ENCODE peak calls at places on chromosomes 3 and 15, in seven cellular contexts. Z is tibial nerve, W is IMR-90, I is dorsolateral prefrontal cortex, U is heart right ventricle, S is testis, B is tibial artery. Q is an unnamed sample.

GRCh38 chr3:122728186-122728585 is 47.5 kb downstream of the PARP14 start:
- DNase-seq in S (no peak), U (no peak), B (no peak), W (no peak), I (no peak), Z (no peak), Q (no peak)

GRCh38 chr15:94743668-94744067 is 512.3 kb downstream of the MCTP2 start:
- DNase-seq in I (no peak), U (no peak), S (no peak), W (no peak), Z (no peak), B (no peak), Q (no peak)

GRCh38 chr3:66483006-66483928 is 17.6 kb downstream of the LRIG1 start:
- DNase-seq in I (peak; percentile 87), U (peak; percentile 84), B (peak; percentile 89), W (peak; percentile 73), Z (peak; percentile 47), S (peak; percentile 71), Q (peak; percentile 59)

GRCh38 chr3:190860531-190860930 is 2.0 kb downstream of the GMNC start:
- DNase-seq in Z (no peak), S (no peak), W (no peak), B (no peak), U (no peak), I (no peak), Q (no peak)

GRCh38 chr15:70299931-70300858 is 202.5 kb upstream of the TLE3 start:
- DNase-seq in B (no peak), I (no peak), W (no peak), Z (no peak), S (no peak), U (no peak), Q (no peak)

GRCh38 chr3:40741729-40742128 is 217.0 kb downstream of the ZNF621 start:
- DNase-seq in S (peak; percentile 33), B (peak; percentile 31), U (peak; percentile 73), Z (no peak), I (no peak), W (peak; percentile 1), Q (no peak)

GRCh38 chr3:183560607-183561006 is 5.1 kb upstream of the KLHL6 start:
- DNase-seq in I (no peak), W (no peak), Z (no peak), S (no peak), U (no peak), B (no peak), Q (no peak)

GRCh38 chr3:38583688-38584087 is 65.8 kb downstream of the SCN5A start:
- DNase-seq in Z (no peak), I (no peak), S (peak; percentile 1), B (peak; percentile 7), U (no peak), W (no peak), Q (no peak)

GRCh38 chr3:43445820-43446219 is 159.5 kb downstream of the SNRK start:
- DNase-seq in Z (no peak), I (no peak), U (no peak), S (no peak), W (no peak), B (no peak), Q (no peak)

GRCh38 chr15:71115567-71116351 is 488 bp downstream of the THSD4 start:
- DNase-seq in Z (no peak), U (peak; percentile 24), I (peak; percentile 45), W (peak; percentile 58), S (peak; percentile 63), B (peak; percentile 41), Q (no peak)

GRCh38 chr15:79243723-79244122 is 38.8 kb upstream of the ANKRD34C start:
- DNase-seq in S (no peak), Z (no peak), U (peak; percentile 66), I (no peak), B (no peak), W (no peak), Q (no peak)

GRCh38 chr3:107969994-107970896 is 120.6 kb downstream of the CD47 start:
- DNase-seq in B (no peak), U (peak; percentile 24), S (no peak), I (no peak), Z (no peak), W (peak; percentile 16), Q (peak; percentile 26)

GRCh38 chr3:196163687-196164493 is 47.3 kb downstream of the ZDHHC19 start:
- DNase-seq in S (no peak), I (no peak), Z (peak; percentile 26), B (no peak), U (peak; percentile 31), W (no peak), Q (no peak)

GRCh38 chr3:196159526-196159925 is 51.7 kb downstream of the ZDHHC19 start:
- DNase-seq in I (no peak), W (no peak), B (no peak), Z (no peak), S (no peak), U (no peak), Q (no peak)

GRCh38 chr3:196162679-196163078 is 48.5 kb downstream of the ZDHHC19 start:
- DNase-seq in S (no peak), B (no peak), W (no peak), Z (no peak), U (no peak), I (no peak), Q (no peak)

GRCh38 chr3:196163212-196163611 is 48.0 kb downstream of the ZDHHC19 start:
- DNase-seq in Z (no peak), U (no peak), S (no peak), I (no peak), B (no peak), W (no peak), Q (no peak)

DNA sequence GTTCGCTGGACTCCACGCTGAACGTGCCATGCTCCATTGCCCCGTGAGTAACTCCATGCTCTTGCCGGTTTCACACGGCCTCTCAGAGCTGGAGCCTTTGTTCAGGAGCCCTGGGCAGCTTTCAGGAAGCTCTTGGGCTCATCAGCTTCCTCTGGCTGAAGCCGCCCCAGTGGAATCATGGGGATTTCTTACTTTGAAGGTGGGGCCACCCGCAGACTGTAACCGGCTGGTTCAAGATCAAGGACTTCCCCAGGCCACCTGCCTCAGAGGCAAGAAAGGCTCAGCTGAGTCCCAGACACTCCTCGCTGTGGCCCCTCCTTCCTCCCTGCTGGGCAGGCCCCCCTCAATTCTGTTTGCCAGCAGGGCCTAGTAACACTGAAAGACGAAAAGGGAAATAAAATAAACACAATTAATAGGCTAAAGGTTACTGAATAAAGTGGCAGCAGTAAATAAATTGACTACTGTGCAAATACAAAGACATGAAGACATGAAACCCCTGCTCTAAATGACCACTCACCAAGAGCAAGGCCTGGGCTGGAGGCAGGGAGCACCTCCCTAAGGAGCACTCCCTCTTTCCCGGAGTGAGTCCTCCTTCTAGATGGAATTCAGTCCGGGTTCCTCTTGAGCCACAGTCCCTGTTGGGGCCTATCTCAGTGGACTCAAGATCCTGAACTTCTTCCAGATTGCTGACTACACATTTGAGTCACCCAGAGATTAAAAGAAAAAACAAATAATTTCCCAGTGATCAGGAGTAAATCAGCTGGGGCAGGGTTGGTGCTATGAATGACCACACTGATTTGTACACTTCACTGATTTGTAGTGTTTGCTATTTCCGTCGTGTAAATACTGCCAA is 51.0 kb downstream of the ZDHHC19 start:
- DNase-seq in I (no peak), W (peak; percentile 93), S (no peak), U (no peak), B (peak; percentile 34), Z (no peak), Q (no peak)
- H3K27ac ChIP-seq in I (no peak overlapping the region), W (peak overlapping the region; percentile 45), S (no peak overlapping the region), U (no peak overlapping the region), B (no peak overlapping the region), Z (no peak overlapping the region), Q (no peak overlapping the region)

GRCh38 chr3:48086736-48087470 is 70.7 kb upstream of the MAP4 start:
- DNase-seq in S (no peak), Z (no peak), W (peak; percentile 89), U (no peak), I (no peak), B (no peak), Q (no peak)

GRCh38 chr3:48084170-48084569 is 68.0 kb upstream of the MAP4 start:
- DNase-seq in W (no peak), U (no peak), B (no peak), S (no peak), Z (no peak), I (no peak), Q (no peak)

GRCh38 chr3:48088056-48088748 is 72.0 kb upstream of the MAP4 start:
- DNase-seq in U (peak; percentile 36), I (no peak), S (peak; percentile 37), Z (no peak), W (no peak), B (peak; percentile 31), Q (no peak)

GRCh38 chr3:48082580-48083187 is 66.5 kb upstream of the MAP4 start:
- DNase-seq in Z (no peak), U (no peak), I (no peak), B (no peak), W (no peak), S (no peak), Q (no peak)

GRCh38 chr3:48084929-48085328 is 68.7 kb upstream of the MAP4 start:
- DNase-seq in B (no peak), I (no peak), Z (no peak), S (no peak), W (no peak), U (no peak), Q (no peak)
- H3K27ac ChIP-seq in B (peak overlapping the region; percentile 99), I (no peak overlapping the region), Z (no peak overlapping the region), S (peak overlapping the region; percentile 61), W (no peak overlapping the region), U (peak overlapping the region; percentile 99), Q (peak overlapping the region; percentile 100)

DNA sequence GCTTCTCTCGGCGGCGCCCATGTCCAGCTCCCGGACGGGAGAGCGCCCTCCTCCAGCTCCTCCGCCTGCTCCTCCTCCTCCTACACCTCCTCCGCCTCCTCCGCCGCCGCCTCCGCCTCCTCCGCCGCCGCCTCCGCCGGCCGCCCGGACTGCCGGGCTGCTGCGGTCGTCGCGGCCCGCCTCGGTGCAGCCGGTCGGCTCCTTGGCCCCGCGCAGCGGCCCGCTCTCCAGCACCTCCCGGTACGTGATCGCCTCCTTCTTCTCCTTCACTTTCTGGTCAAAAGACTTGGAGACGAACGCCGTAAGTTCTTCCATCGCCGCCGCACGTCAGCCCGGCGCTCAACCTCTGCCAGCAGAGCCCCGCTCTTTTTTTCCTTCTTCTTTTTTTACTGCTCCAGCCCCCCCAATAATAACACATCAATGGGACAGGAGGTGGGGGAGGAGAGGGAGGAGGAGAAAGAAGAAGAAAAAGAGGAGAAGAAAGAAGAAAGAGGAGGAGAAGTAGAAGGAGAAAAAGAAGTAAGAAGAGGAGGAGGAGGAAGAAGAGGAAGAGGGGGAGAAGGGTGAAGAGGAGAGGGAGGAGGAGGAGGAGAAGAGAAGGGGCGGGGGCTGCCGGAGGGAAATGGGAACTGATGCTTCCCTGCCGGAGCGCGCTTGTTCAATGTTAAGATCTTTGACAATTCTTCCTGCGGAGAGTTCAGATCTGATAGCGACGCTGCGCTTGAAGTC is at the start of gene SHOX2:
- DNase-seq in B (peak; percentile 68), W (peak; percentile 46), S (peak; percentile 46), I (no peak), Z (peak; percentile 39), U (peak; percentile 19), Q (no peak)
- H3K27ac ChIP-seq in B (peak within 1 kb of the TSS; percentile 93), W (no peak within 1 kb of the TSS), S (no peak within 1 kb of the TSS), I (no peak within 1 kb of the TSS), Z (peak within 1 kb of the TSS; percentile 35), U (peak within 1 kb of the TSS; percentile 16), Q (no peak within 1 kb of the TSS)

DNA sequence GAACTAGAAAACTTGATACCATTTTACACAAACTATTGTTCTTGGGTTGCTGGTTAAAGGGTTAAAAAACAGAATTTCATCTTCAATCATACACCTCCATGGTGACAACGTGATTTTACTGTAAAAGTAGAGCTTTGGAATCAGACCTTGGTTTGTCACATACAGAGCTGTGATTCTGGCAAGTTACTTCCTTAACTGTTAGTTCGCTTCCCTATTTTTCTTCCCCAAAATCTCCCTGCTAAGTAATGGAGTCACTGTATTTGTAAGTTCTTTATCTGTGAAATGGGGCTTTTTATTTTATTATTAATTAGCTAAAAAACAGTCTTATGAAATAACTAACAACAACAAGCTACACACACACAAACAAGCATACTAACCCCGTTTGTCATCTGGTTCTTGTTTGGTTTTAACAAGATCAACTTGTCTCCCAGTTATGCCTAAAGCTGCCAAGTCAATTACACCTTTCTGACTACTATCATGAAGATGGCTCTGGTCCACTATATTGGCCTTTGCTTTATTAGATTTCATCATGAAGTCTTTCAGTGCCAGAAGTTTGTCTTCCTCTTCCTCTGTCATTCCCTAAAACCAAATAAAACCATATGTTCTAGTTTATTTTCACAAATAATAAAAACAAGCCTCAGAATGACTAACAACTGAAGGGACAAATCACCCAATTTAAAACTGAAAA is 38.6 kb downstream of the PIK3R4 start:
- DNase-seq in S (no peak), I (no peak), U (no peak), B (no peak), W (no peak), Z (no peak), Q (no peak)
- H3K27ac ChIP-seq in S (no peak overlapping the region), I (no peak overlapping the region), U (no peak overlapping the region), B (no peak overlapping the region), W (no peak overlapping the region), Z (no peak overlapping the region), Q (no peak overlapping the region)

Q was measured in thoracic aorta.